ENCODE peak calls at places on chromosomes 6 and 20, in six cellular contexts. C is upper lobe of right lung, R is left ventricle myocardium inferior, D is adipocyte, M is psoas muscle, A is tibial artery. F is an unnamed sample. For H3K36me3, the result is how much of the 10 kb centered on the place peaks cover.

GRCh38 chr6:25250878-25251277 is 28.3 kb upstream of the CARMIL1 start:
- DNase-seq in C (no peak), R (no peak), D (no peak), M (no peak), A (no peak), F (no peak)

GRCh38 chr6:107712523-107713213 is 111.4 kb downstream of the SCML4 start:
- DNase-seq in C (no peak), R (no peak), D (peak), M (no peak), A (no peak), F (no peak)

GRCh38 chr6:161105408-161105807 is 113.8 kb downstream of the MAP3K4 start:
- DNase-seq in C (no peak), R (no peak), D (no peak), M (no peak), A (no peak), F (no peak)

GRCh38 chr6:1494671-1495070 is 105.3 kb downstream of the FOXF2 start:
- DNase-seq in C (no peak), R (no peak), D (no peak), M (no peak), A (no peak), F (no peak)

GRCh38 chr6:158869010-158869603 is 49.9 kb upstream of the EZR start:
- DNase-seq in C (no peak), R (no peak), D (no peak), M (peak), A (peak), F (no peak)

GRCh38 chr20:64255361-64256281 is at the start of gene PCMTD2:
- DNase-seq in C (peak), R (peak), D (peak), M (peak), A (peak), F (peak)

GRCh38 chr20:63787749-63788148 is 43.3 kb downstream of the ZBTB46 start:
- DNase-seq in C (no peak), R (no peak), D (no peak), M (no peak), A (no peak), F (no peak)

GRCh38 chr6:55058682-55059081 is 115.6 kb upstream of the HCRTR2 start:
- DNase-seq in C (no peak), R (no peak), D (no peak), M (no peak), A (no peak), F (no peak)

GRCh38 chr6:37650071-37650481 is 47.6 kb downstream of the MDGA1 start:
- DNase-seq in C (no peak), R (peak), D (no peak), M (no peak), A (no peak), F (no peak)

GRCh38 chr20:53949319-53949839 is 121.0 kb downstream of the BCAS1 start:
- DNase-seq in C (peak), R (peak), D (peak), M (peak), A (peak), F (no peak)

GRCh38 chr6:14361297-14361696 is 243.7 kb downstream of the CD83 start:
- DNase-seq in C (no peak), R (no peak), D (no peak), M (no peak), A (no peak), F (no peak)

GRCh38 chr6:166629628-166630027 is 2.6 kb upstream of the RPS6KA2 start:
- DNase-seq in C (no peak), R (no peak), D (peak), M (no peak), A (no peak), F (no peak)

GRCh38 chr6:73491371-73491770 is 29.5 kb downstream of the EEF1A1 start:
- DNase-seq in C (no peak), R (no peak), D (peak), M (no peak), A (no peak), F (no peak)

GRCh38 chr6:133594551-133594950 is 294.4 kb upstream of the TCF21 start:
- DNase-seq in C (no peak), R (no peak), D (no peak), M (no peak), A (no peak), F (no peak)

GRCh38 chr20:4961746-4962145 is 39.6 kb downstream of the SLC23A2 start:
- DNase-seq in C (no peak), R (no peak), D (no peak), M (no peak), A (no peak), F (no peak)

GRCh38 chr6:150256618-150257272 is 112.1 kb upstream of the IYD start:
- DNase-seq in C (no peak), R (no peak), D (peak), M (no peak), A (no peak), F (no peak)

GRCh38 chr6:169808608-169808967 is 57.2 kb downstream of the ERMARD start:
- DNase-seq in C (no peak), R (no peak), D (no peak), M (no peak), A (no peak), F (no peak)

GRCh38 chr6:32369678-32370077 is 2.0 kb downstream of the TSBP1 start:
- DNase-seq in C (no peak), R (no peak), D (peak), M (no peak), A (no peak), F (no peak)

GRCh38 chr20:38290829-38291581 is 13.0 kb upstream of the BPI start:
- DNase-seq in C (no peak), R (peak), D (peak), M (peak), A (no peak), F (no peak)

GRCh38 chr6:66096679-66097078 is 389.7 kb upstream of the EYS start:
- DNase-seq in C (peak), R (no peak), D (no peak), M (no peak), A (no peak), F (peak)

GRCh38 chr6:3325210-3325609 is 66.5 kb downstream of the PSMG4 start:
- DNase-seq in C (no peak), R (no peak), D (peak), M (no peak), A (no peak), F (no peak)

GRCh38 chr6:37099442-37099841 is 70.5 kb upstream of the PIM1 start:
- DNase-seq in C (no peak), R (no peak), D (peak), M (peak), A (no peak), F (no peak)

GRCh38 chr6:116465246-116465645 is 4.1 kb downstream of the CALHM6 start:
- DNase-seq in C (no peak), R (no peak), D (no peak), M (no peak), A (no peak), F (no peak)

GRCh38 chr6:113856571-113857564 is at the start of gene MARCKS:
- DNase-seq in C (peak), R (peak), D (peak), M (peak), A (peak), F (peak)

GRCh38 chr20:31919756-31920155 is 32.1 kb downstream of the PDRG1 start:
- DNase-seq in C (no peak), R (no peak), D (no peak), M (no peak), A (no peak), F (no peak)

GRCh38 chr20:13102689-13103088 is 93.9 kb downstream of the SPTLC3 start:
- DNase-seq in C (no peak), R (no peak), D (no peak), M (no peak), A (no peak), F (no peak)

GRCh38 chr20:50588034-50588736 is 78.0 kb downstream of the PTPN1 start:
- DNase-seq in C (peak), R (peak), D (peak), M (peak), A (peak), F (peak)

GRCh38 chr20:34628026-34628425 is 48.9 kb downstream of the PIGU start:
- DNase-seq in C (no peak), R (no peak), D (no peak), M (no peak), A (no peak), F (no peak)

GRCh38 chr6:105326838-105327745 is 75.8 kb downstream of the PREP start:
- DNase-seq in C (no peak), R (no peak), D (peak), M (peak), A (no peak), F (no peak)

GRCh38 chr6:138685781-138686180 is 87.8 kb upstream of the CCDC28A start:
- DNase-seq in C (no peak), R (no peak), D (no peak), M (no peak), A (no peak), F (no peak)

DNA sequence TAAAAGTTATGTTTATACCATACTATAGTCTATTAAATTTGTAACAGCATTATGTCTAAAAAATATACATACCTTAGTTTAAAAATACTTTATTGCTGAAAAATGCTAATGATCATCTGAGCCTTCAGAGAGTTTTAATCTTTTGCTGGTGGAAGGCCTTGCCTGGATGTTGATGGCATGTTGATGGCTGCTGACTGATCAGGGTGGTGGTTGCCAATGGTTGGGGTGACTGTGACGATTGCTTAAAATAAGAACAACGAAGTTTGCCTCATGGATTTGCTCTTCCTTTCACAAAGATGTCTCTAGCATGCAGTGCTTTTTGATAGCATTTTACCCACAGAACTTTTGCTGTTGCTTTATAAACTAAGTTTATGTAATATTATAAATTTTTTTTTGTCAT is 68.6 kb downstream of the QKI start:
- DNase-seq in C (no peak), R (no peak), D (no peak), M (no peak), A (no peak), F (no peak)
- H3K36me3 ChIP-seq in C (under half), R (under half), D (under half), M (under half), A (under half), F (under half)

DNA sequence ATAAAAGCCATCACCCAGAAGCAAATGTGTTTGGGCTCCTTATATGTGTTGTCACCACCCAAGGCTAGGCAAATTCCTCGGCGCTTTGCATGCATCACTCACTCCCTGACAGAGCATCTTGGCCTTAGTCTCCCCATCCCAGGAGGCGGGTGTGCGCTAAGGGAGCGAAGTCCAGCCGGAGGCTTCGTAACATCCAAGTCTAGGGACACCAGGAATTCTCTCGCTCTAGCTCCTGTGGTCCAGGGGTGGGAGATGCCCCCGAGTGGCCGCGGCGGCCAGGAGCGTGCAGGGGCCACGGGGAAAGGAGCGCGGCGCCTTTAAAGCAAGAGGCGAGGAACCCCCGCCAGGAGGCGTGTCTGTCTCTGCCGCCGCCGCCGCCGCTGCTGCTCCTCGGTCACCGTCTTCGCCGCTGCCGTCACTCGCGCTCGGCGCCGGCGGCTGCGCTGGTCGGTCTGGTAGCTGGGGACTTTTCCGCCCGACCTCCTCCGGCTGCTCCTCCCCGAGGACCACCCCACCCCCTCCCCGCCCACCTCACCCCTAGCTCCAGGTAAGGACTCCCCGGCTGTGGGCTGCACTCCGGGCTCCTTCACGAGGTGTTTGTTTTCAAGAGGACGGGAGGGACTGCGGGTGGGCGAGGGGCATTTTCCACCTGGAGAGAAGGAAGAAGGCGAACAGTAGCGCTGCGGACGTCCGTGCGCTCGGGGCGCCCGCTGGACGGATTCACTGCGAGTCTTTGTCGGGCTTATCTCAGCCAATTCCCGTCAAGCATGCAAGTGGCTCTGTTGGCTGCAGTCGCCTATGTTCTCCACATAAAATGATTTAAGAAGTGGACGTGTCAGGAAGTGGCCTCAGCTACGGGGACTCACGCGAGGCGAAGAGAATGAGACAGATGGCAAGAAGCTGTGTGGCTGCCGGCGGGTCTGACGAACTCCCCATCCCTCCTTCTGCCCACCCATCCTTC is at the start of gene GRIK2:
- DNase-seq in C (peak), R (no peak), D (peak), M (no peak), A (no peak), F (peak)
- H3K4me3 ChIP-seq in C (peak), R (peak), D (peak), M (peak), A (peak), F (peak)

DNA sequence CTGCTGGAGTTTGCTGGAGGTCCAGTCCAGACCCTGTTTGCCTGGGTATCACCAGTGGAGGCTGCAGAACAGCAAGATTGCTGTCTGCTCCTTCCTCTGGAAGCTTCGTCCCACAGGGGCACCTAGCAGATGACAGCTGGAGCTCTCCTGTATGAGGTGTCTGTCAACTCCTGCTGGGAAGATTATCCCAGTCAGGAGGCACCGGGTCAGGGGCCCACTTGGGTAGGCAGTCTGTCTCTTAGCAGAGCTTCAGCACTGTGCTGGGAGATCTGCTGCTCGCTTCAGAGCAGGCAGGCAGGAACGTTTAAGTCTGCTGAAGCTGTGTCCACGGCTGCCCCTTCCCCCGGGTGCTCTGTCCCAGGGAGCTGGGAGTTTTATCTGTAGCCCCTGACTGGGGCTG is 96.8 kb upstream of the SLC35F1 start:
- DNase-seq in C (no peak), R (no peak), D (no peak), M (no peak), A (no peak), F (no peak)
- H3K36me3 ChIP-seq in C (under half), R (under half), D (under half), M (under half), A (under half), F (under half)

DNA sequence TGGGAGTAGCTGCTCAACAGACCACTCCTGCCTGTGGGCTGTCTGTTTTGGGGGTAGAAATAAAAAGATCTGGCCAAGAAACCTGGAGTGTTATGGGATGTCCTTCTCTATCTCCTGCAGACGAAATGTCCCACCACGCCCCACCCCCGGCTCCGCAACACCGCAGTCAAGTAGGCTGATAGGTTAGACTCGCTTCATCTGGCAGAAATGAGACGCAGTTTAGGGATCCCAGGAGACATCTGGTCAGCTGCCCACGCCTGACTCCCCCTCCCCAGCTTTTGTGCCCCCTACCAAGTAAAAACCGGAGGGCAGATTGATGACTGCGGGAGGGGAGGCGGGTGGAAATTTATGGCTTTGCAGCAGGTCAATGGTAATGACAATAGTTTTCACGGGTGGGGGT is 25.9 kb downstream of the PMEPA1 start:
- DNase-seq in C (no peak), R (no peak), D (no peak), M (no peak), A (no peak), F (no peak)
- H3K4me3 ChIP-seq in C (no peak), R (no peak), D (no peak), M (no peak), A (no peak), F (no peak)

DNA sequence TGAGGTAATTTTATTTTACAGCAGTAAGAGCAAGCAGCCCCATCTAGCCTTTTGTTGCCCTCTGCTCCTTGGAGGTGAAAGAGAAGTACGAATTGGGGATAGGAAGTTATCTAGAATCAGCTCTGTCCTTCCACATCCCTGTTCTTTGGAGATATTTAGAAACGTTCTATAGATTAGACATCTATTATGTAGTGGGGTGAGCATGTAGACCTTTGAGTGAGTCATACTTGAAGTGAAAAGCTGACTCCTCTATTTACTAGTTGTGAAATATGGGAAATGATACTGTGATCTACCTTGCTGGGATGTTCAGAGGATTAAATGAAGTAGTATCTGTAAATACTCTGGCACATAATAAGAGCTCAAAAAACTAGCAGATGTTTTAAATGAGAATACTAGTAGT is 36.0 kb upstream of the SLC35D3 start:
- DNase-seq in C (no peak), R (no peak), D (no peak), M (no peak), A (no peak), F (no peak)
- H3K36me3 ChIP-seq in C (under half), R (under half), D (under half), M (under half), A (under half), F (under half)

DNA sequence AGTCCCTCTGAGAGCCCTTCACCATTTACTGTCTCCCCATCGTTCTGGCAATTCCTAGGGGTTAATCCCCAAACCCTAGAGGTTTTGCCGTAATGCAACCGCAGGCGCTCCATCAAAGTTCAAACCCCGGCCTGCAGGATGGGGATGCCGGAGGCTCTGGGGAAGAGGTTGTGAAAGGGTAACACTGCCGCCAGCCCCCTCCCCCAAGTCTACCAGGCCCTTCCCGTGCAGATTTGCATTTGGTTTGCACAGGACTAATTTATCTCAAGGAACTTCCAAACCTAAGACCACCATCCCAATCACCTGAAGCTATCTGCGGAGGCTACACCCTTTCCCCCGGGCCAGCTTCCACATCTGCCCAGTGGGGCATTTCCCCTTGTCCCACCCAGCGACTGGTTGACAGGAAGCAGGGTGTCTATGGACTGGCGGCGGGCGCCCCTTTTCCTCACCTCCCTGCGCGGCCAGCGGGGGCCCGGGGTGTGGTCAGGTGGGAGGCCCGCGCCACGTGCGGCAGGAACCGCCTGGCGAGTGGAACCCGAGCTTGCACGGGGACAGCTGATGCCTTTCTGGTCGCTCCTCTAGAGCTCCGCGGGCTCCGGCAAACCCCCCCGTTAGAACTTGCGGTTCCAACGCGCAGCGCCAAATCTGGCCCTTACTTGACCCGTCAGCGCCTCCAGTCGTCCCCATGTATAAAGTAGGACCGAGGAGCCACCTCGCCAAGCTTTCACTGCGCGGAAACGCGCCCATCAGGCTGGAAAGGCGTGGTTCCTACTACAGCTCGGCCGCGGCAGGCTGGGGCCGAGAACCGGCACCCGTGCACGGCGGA is 9.4 kb upstream of the SLC4A11 start:
- DNase-seq in C (no peak), R (peak), D (no peak), M (peak), A (peak), F (no peak)
- H3K4me3 ChIP-seq in C (no peak), R (peak), D (peak), M (peak), A (peak), F (no peak)

GRCh38 chr6:43453831-43454230 is 1.5 kb downstream of the DLK2 start:
- DNase-seq in C (no peak), R (no peak), D (no peak), M (no peak), A (no peak), F (no peak)

GRCh38 chr6:43451348-43451747 is 4.0 kb downstream of the DLK2 start:
- DNase-seq in C (no peak), R (no peak), D (no peak), M (no peak), A (no peak), F (no peak)

GRCh38 chr6:43450699-43451131 is 4.6 kb downstream of the DLK2 start:
- DNase-seq in C (no peak), R (no peak), D (no peak), M (no peak), A (no peak), F (no peak)

GRCh38 chr6:43452896-43453295 is 2.5 kb downstream of the DLK2 start:
- DNase-seq in C (no peak), R (no peak), D (no peak), M (no peak), A (no peak), F (no peak)

DNA sequence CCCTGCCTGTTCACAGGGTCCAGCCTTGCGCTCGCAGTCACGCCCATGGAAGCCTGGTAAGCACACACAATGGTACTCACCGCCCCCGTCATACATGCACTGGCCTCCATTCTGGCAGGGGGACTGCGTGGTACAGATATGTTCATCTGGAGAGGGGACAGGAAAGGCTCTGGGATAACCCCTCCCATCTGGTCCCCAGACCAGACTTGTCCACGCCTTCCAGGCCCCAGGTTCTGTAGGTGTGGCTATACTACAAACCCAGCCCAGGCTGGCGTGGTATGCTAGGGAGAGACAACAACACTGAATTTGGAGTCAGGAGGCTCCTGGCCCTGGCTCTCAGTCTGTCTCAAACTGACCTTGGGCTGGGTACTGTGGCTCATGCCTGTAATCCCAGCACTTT is 3.4 kb downstream of the DLK2 start:
- DNase-seq in C (no peak), R (no peak), D (no peak), M (no peak), A (no peak), F (no peak)
- H3K36me3 ChIP-seq in C (under half), R (under half), D (half or more), M (under half), A (under half), F (half or more)